ENCODE peak calls at places on chromosomes 4 and X, in eight cellular contexts. I, F, W, Q, N, L, O and H are unnamed samples.

GRCh38 chr4:8015512-8015911 is 75.9 kb upstream of the AFAP1 start:
- DNase-seq in I (peak), F (no peak), W (no peak), Q (no peak), N (peak), L (no peak), O (peak), H (no peak)

GRCh38 chr4:76674995-76675394 is 222.9 kb downstream of the SOWAHB start:
- DNase-seq in I (no peak), F (no peak), W (peak), Q (no peak), N (no peak), L (no peak), O (no peak), H (no peak)

GRCh38 chr4:178185517-178185916 is 743.3 kb upstream of the AGA start:
- DNase-seq in I (no peak), F (no peak), W (no peak), Q (no peak), N (no peak), L (no peak), O (no peak), H (no peak)

GRCh38 chr4:120916937-120917336 is 5.6 kb downstream of the PRDM5 start:
- DNase-seq in I (no peak), F (no peak), W (no peak), Q (no peak), N (peak), L (no peak), O (no peak), H (no peak)

GRCh38 chr4:40233227-40233626 is 36.4 kb downstream of the RHOH start:
- DNase-seq in I (no peak), F (no peak), W (peak), Q (no peak), N (no peak), L (no peak), O (no peak), H (no peak)

GRCh38 chr4:156692016-156692415 is 279.6 kb downstream of the PDGFC start:
- DNase-seq in I (no peak), F (no peak), W (no peak), Q (no peak), N (peak), L (no peak), O (no peak), H (no peak)

GRCh38 chr4:170853422-170854021 is 763.8 kb upstream of the AADAT start:
- DNase-seq in I (peak), F (peak), W (peak), Q (peak), N (peak), L (peak), O (no peak), H (peak)

GRCh38 chr4:182280439-182281111 is 37.4 kb downstream of the TENM3 start:
- DNase-seq in I (no peak), F (no peak), W (no peak), Q (no peak), N (no peak), L (no peak), O (no peak), H (no peak)

GRCh38 chr4:15898902-15899301 is 39.6 kb downstream of the FGFBP1 start:
- DNase-seq in I (no peak), F (no peak), W (no peak), Q (no peak), N (no peak), L (no peak), O (no peak), H (no peak)

GRCh38 chrX:19758536-19758935 is 128.9 kb downstream of the SH3KBP1 start:
- DNase-seq in I (peak), F (no peak), W (peak), Q (no peak), N (no peak), L (no peak), O (no peak), H (no peak)

GRCh38 chrX:153725039-153725831 is 579 bp downstream of the ABCD1 start:
- DNase-seq in I (no peak), F (no peak), W (no peak), Q (no peak), N (peak), L (no peak), O (no peak), H (no peak)

GRCh38 chr4:19739101-19739651 is 512.5 kb upstream of the SLIT2 start:
- DNase-seq in I (no peak), F (no peak), W (no peak), Q (peak), N (no peak), L (no peak), O (peak), H (no peak)

DNA sequence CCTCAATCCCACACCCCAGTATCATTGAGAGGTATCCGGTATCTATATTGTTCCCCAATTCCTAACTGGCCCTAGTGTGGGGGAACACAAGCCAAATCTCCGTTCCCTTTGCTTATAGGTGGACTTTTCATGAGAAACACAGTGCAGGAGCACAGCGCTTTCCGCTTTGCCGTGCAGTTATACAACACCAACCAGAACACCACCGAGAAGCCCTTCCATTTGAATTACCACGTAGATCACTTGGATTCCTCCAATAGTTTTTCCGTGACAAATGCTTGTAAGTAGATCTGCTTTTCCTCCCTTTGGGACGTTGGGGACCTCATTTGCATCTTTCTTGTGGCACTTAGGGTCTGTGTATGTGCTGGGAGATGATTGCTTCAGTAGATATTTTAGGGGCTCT is 1.6 kb downstream of the GRIA3 start:
- DNase-seq in I (no peak), F (no peak), W (no peak), Q (no peak), N (no peak), L (no peak), O (no peak), H (no peak)
- H3K4me3 ChIP-seq in I (no peak), F (peak), W (no peak), Q (no peak), N (peak), L (no peak), O (no peak), H (no peak)

GRCh38 chr4:80207172-80207583 is 9.9 kb downstream of the PRDM8 start:
- DNase-seq in I (no peak), F (no peak), W (no peak), Q (no peak), N (peak), L (no peak), O (no peak), H (no peak)
- TF ChIP-seq EZH2 in I (no peak), F (peak), W (no peak), Q (no peak), N (peak), L (no peak), O (no peak), H (no peak)

GRCh38 chr4:168386002-168386401 is 67.5 kb upstream of the DDX60 start:
- DNase-seq in I (no peak), F (no peak), W (no peak), Q (no peak), N (peak), L (no peak), O (peak), H (no peak)

GRCh38 chr4:168387091-168387490 is 68.5 kb upstream of the DDX60 start:
- DNase-seq in I (no peak), F (no peak), W (no peak), Q (no peak), N (no peak), L (no peak), O (peak), H (no peak)

GRCh38 chr4:168383510-168383909 is 65.0 kb upstream of the DDX60 start:
- DNase-seq in I (no peak), F (no peak), W (no peak), Q (no peak), N (no peak), L (peak), O (no peak), H (no peak)

GRCh38 chr4:168385142-168385490 is 66.6 kb upstream of the DDX60 start:
- DNase-seq in I (no peak), F (no peak), W (no peak), Q (no peak), N (no peak), L (no peak), O (no peak), H (no peak)

GRCh38 chr4:168384437-168385141 is 66.0 kb upstream of the DDX60 start:
- DNase-seq in I (peak), F (no peak), W (no peak), Q (no peak), N (no peak), L (no peak), O (peak), H (no peak)
- TF ChIP-seq POLR2AphosphoS5 in I (no peak), F (no peak), W (no peak), Q (no peak), N (no peak), L (no peak), O (no peak), H (no peak)

GRCh38 chr4:3372264-3372932 is 69.4 kb upstream of the HGFAC start:
- DNase-seq in I (no peak), F (no peak), W (no peak), Q (no peak), N (no peak), L (no peak), O (no peak), H (no peak)

GRCh38 chr4:3371038-3371437 is 70.7 kb upstream of the HGFAC start:
- DNase-seq in I (no peak), F (no peak), W (no peak), Q (no peak), N (peak), L (no peak), O (peak), H (no peak)

GRCh38 chr4:3369781-3370660 is 71.7 kb upstream of the HGFAC start:
- DNase-seq in I (no peak), F (no peak), W (no peak), Q (no peak), N (peak), L (no peak), O (peak), H (peak)

GRCh38 chr4:3372933-3373465 is 68.8 kb upstream of the HGFAC start:
- DNase-seq in I (peak), F (no peak), W (no peak), Q (no peak), N (no peak), L (peak), O (no peak), H (no peak)

GRCh38 chr4:3371581-3372001 is 70.2 kb upstream of the HGFAC start:
- DNase-seq in I (no peak), F (no peak), W (no peak), Q (no peak), N (peak), L (no peak), O (no peak), H (peak)
- H3K4me3 ChIP-seq in I (no peak), F (peak), W (no peak), Q (no peak), N (no peak), L (no peak), O (no peak), H (peak)

DNA sequence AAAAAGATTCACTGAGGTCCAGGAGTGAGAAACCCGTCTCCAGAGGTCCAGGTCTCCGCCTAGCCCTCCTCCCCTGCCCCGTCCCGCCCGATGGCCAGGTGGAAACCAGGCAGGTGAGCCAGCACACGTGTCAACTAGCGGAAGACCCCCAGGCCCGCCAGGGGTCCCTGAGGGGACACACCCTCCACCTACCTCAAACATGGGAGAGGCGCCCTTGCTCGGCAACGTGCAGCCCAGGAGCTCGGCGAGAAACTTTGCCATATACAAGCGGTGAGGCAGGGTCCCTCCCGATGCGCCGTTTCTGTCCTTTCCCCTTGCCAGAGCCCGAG is 330.0 kb downstream of the HNRNPD start:
- DNase-seq in I (no peak), F (no peak), W (no peak), Q (no peak), N (no peak), L (no peak), O (no peak), H (no peak)
- TF ChIP-seq EZH2 in I (no peak), F (no peak), W (no peak), Q (no peak), N (no peak), L (no peak), O (peak), H (no peak)

GRCh38 chr4:85828295-85828910 is 353.5 kb downstream of the ARHGAP24 start:
- DNase-seq in I (no peak), F (no peak), W (no peak), Q (no peak), N (no peak), L (no peak), O (no peak), H (no peak)

GRCh38 chr4:85836588-85836987 is 361.6 kb downstream of the ARHGAP24 start:
- DNase-seq in I (no peak), F (no peak), W (no peak), Q (no peak), N (no peak), L (no peak), O (no peak), H (no peak)

GRCh38 chr4:85829276-85830051 is 354.5 kb downstream of the ARHGAP24 start:
- DNase-seq in I (no peak), F (no peak), W (no peak), Q (no peak), N (no peak), L (no peak), O (no peak), H (no peak)

GRCh38 chr4:85833311-85833710 is 358.4 kb downstream of the ARHGAP24 start:
- DNase-seq in I (no peak), F (no peak), W (no peak), Q (no peak), N (no peak), L (no peak), O (no peak), H (no peak)

DNA sequence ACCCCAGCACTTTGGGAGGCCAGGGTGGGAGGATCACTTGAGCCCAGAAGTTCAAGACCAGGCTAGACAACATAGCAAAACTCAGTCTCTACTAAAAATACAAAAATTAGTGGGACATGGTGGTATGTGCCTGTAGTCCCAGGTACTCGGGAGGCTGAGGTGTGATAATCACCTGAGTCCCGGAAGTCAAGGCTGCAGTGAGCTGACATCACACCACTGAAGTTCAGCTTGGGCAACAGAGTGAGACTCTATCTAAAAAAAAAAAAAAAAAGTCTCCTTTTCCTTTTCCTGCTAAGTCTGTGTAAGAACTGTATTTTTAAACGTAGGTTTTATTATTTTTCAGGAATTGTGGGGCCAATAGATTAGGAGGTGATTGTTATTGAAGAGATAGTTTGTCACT is 356.7 kb downstream of the ARHGAP24 start:
- DNase-seq in I (no peak), F (no peak), W (no peak), Q (no peak), N (no peak), L (no peak), O (no peak), H (no peak)
- TF ChIP-seq POLR2AphosphoS5 in I (no peak), F (no peak), W (no peak), Q (no peak), N (no peak), L (no peak), O (no peak), H (no peak)